ENCODE peak calls at places on chromosomes 16 and 17, in eight cellular contexts. A, I, V, P, M, J, Y and O are unnamed samples.

GRCh38 chr16:57648590-57649442 is 19.3 kb upstream of the ADGRG3 start:
- DNase-seq in A (peak; percentile 85), I (peak; percentile 83), V (peak; percentile 88), P (peak; percentile 80), M (peak; percentile 69), J (peak; percentile 88), Y (peak; percentile 80), O (peak; percentile 77)

GRCh38 chr17:2025220-2025621 is at the start of gene RTN4RL1:
- DNase-seq in A (peak; percentile 83), I (no peak), V (peak; percentile 63), P (peak; percentile 76), M (peak; percentile 61), J (peak; percentile 92), Y (peak; percentile 78), O (peak; percentile 62)

GRCh38 chr16:68385371-68385770 is 62.9 kb downstream of the SMPD3 start:
- DNase-seq in A (no peak), I (no peak), V (no peak), P (no peak), M (no peak), J (no peak), Y (no peak), O (no peak)

GRCh38 chr17:66892286-66892685 is 57.4 kb downstream of the CACNG5 start:
- DNase-seq in A (no peak), I (no peak), V (peak; percentile 41), P (no peak), M (no peak), J (no peak), Y (no peak), O (no peak)

GRCh38 chr17:15945493-15946209 is 721 bp downstream of the ADORA2B start:
- DNase-seq in A (no peak), I (no peak), V (peak; percentile 42), P (no peak), M (no peak), J (peak; percentile 39), Y (no peak), O (no peak)

GRCh38 chr16:74480150-74481029 is 59.1 kb upstream of the CLEC18B start:
- DNase-seq in A (peak; percentile 46), I (no peak), V (peak; percentile 46), P (peak; percentile 49), M (no peak), J (peak; percentile 81), Y (no peak), O (no peak)

GRCh38 chr16:11016993-11017392 is 72.6 kb downstream of the CLEC16A start:
- DNase-seq in A (peak; percentile 60), I (no peak), V (peak; percentile 66), P (peak; percentile 55), M (no peak), J (peak; percentile 14), Y (no peak), O (no peak)

GRCh38 chr16:21638573-21638975 is 13.8 kb downstream of the IGSF6 start:
- DNase-seq in A (no peak), I (no peak), V (peak; percentile 42), P (no peak), M (no peak), J (no peak), Y (peak; percentile 29), O (no peak)

GRCh38 chr17:42772945-42773289 is 332 bp upstream of the VPS25 start:
- DNase-seq in A (no peak), I (no peak), V (no peak), P (no peak), M (no peak), J (no peak), Y (no peak), O (no peak)

GRCh38 chr16:53090591-53091507 is 36.1 kb downstream of the CHD9 start:
- DNase-seq in A (peak; percentile 86), I (no peak), V (peak; percentile 100), P (peak; percentile 89), M (no peak), J (no peak), Y (no peak), O (no peak)

GRCh38 chr16:68179855-68180254 is 56.1 kb downstream of the ESRP2 start:
- DNase-seq in A (no peak), I (no peak), V (no peak), P (no peak), M (no peak), J (no peak), Y (no peak), O (no peak)

GRCh38 chr16:87166321-87166720 is 150.9 kb downstream of the C16orf95 start:
- DNase-seq in A (no peak), I (no peak), V (no peak), P (no peak), M (no peak), J (no peak), Y (no peak), O (no peak)
- H3K4me1 ChIP-seq in A (no peaks in the 10 kb centered on the region), I (no peaks in the 10 kb centered on the region), V (peaks cover 4% of the 10 kb centered on the region), P (no peaks in the 10 kb centered on the region), M (no peaks in the 10 kb centered on the region), J (no peaks in the 10 kb centered on the region), Y (no peaks in the 10 kb centered on the region), O (no peaks in the 10 kb centered on the region)

GRCh38 chr17:40023590-40024292 is 8.5 kb downstream of the CSF3 start:
- DNase-seq in A (peak; percentile 81), I (no peak), V (peak; percentile 20), P (peak; percentile 81), M (no peak), J (no peak), Y (no peak), O (no peak)

GRCh38 chr17:40022961-40023541 is 7.8 kb downstream of the CSF3 start:
- DNase-seq in A (no peak), I (no peak), V (no peak), P (peak; percentile 60), M (no peak), J (no peak), Y (no peak), O (no peak)

GRCh38 chr17:40025559-40025958 is 10.3 kb downstream of the CSF3 start:
- DNase-seq in A (no peak), I (no peak), V (no peak), P (no peak), M (no peak), J (no peak), Y (no peak), O (no peak)

GRCh38 chr17:40025991-40026815 is 11.0 kb downstream of the CSF3 start:
- DNase-seq in A (no peak), I (no peak), V (no peak), P (no peak), M (no peak), J (no peak), Y (peak; percentile 38), O (peak; percentile 14)

GRCh38 chr17:40024901-40025300 is 9.7 kb downstream of the CSF3 start:
- DNase-seq in A (no peak), I (no peak), V (no peak), P (no peak), M (no peak), J (no peak), Y (no peak), O (no peak)
- H3K4me1 ChIP-seq in A (no peaks in the 10 kb centered on the region), I (peaks cover 30% of the 10 kb centered on the region), V (no peaks in the 10 kb centered on the region), P (peaks cover 14% of the 10 kb centered on the region), M (peaks cover 13% of the 10 kb centered on the region), J (no peaks in the 10 kb centered on the region), Y (peaks cover 25% of the 10 kb centered on the region), O (peaks cover 19% of the 10 kb centered on the region)

DNA sequence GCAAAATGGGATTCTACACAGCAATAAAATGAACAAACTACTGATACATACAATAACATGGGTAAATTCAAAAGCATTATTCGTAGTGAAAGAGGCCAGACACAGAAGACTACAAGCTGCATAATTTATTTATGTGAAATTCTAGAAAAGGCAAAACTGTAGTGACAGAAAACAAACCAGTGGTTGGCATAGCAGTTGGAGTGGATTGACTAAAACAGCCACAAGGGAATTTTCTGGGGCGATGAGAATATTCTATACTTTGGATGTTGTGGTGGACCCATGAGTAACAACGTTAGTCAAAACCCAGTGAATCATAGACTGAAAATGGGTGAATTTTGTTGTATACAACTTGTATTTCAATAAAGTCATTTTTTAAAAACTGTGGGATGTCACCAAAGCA is 63.2 kb upstream of the RPL38 start:
- DNase-seq in A (no peak), I (no peak), V (no peak), P (no peak), M (no peak), J (no peak), Y (no peak), O (no peak)
- H3K4me1 ChIP-seq in A (no peaks in the 10 kb centered on the region), I (no peaks in the 10 kb centered on the region), V (no peaks in the 10 kb centered on the region), P (no peaks in the 10 kb centered on the region), M (no peaks in the 10 kb centered on the region), J (no peaks in the 10 kb centered on the region), Y (no peaks in the 10 kb centered on the region), O (no peaks in the 10 kb centered on the region)

GRCh38 chr17:39199986-39200879 is at the start of gene RPL19:
- DNase-seq in A (peak; percentile 91), I (peak; percentile 79), V (peak; percentile 97), P (peak; percentile 92), M (peak; percentile 82), J (peak; percentile 91), Y (peak; percentile 92), O (peak; percentile 90)
- H3K4me1 ChIP-seq in A (peaks cover 3% of the 10 kb centered on the region), I (peaks cover 20% of the 10 kb centered on the region), V (peaks cover 19% of the 10 kb centered on the region), P (peaks cover 26% of the 10 kb centered on the region), M (peaks cover 63% of the 10 kb centered on the region), J (peaks cover 20% of the 10 kb centered on the region), Y (peaks cover 58% of the 10 kb centered on the region), O (peaks cover 54% of the 10 kb centered on the region)

GRCh38 chr17:32914181-32914580 is 13.8 kb upstream of the TMEM98 start:
- DNase-seq in A (no peak), I (no peak), V (no peak), P (no peak), M (no peak), J (no peak), Y (no peak), O (no peak)
- H3K4me1 ChIP-seq in A (no peaks in the 10 kb centered on the region), I (no peaks in the 10 kb centered on the region), V (peaks cover 11% of the 10 kb centered on the region), P (peaks cover 9% of the 10 kb centered on the region), M (no peaks in the 10 kb centered on the region), J (peaks cover 8% of the 10 kb centered on the region), Y (no peaks in the 10 kb centered on the region), O (no peaks in the 10 kb centered on the region)

GRCh38 chr17:17810374-17811248 is 26.2 kb downstream of the SREBF1 start:
- DNase-seq in A (no peak), I (no peak), V (peak; percentile 66), P (no peak), M (no peak), J (no peak), Y (no peak), O (no peak)
- H3K4me1 ChIP-seq in A (no peaks in the 10 kb centered on the region), I (peaks cover 8% of the 10 kb centered on the region), V (peaks cover 38% of the 10 kb centered on the region), P (peaks cover 12% of the 10 kb centered on the region), M (peaks cover 6% of the 10 kb centered on the region), J (peaks cover 9% of the 10 kb centered on the region), Y (peaks cover 8% of the 10 kb centered on the region), O (peaks cover 7% of the 10 kb centered on the region)

DNA sequence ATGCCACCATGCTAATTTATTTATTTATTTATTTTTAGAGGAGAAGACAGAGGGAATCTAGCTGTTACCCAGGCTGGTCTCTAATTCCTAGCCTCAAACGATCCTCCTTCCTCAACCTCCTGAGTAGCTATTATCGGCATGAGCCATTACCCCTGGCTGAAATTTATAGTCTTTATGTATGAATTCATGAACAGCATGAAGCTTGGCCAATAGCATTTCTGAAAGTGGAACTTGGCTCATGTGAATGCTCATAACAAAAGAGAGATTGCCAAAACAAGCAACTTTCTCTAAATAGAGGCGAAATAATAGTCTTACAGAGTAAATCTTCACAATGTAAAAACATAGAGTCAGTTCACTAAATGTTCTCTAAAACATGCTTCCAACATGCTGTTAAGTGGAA is 30.1 kb upstream of the SMURF2 start:
- DNase-seq in A (no peak), I (no peak), V (no peak), P (no peak), M (no peak), J (no peak), Y (no peak), O (no peak)
- H3K4me1 ChIP-seq in A (no peaks in the 10 kb centered on the region), I (no peaks in the 10 kb centered on the region), V (no peaks in the 10 kb centered on the region), P (no peaks in the 10 kb centered on the region), M (no peaks in the 10 kb centered on the region), J (no peaks in the 10 kb centered on the region), Y (no peaks in the 10 kb centered on the region), O (no peaks in the 10 kb centered on the region)